ENCODE peak calls at places on chromosomes 3 and 15, in eight cellular contexts. One of them, this sample, is unnamed.

GRCh38 chr15:90914240-90915080 is 11.4 kb downstream of the MAN2A2 start:
- DNase-seq in AG04450: no peak
- DNase-seq in HCT116: no peak
- DNase-seq in tibial artery: no peak
- DNase-seq in endodermal cell: no peak
- DNase-seq in stomach: no peak
- DNase-seq in WERI-Rb-1: no peak
- DNase-seq in Karpas-422: no peak
- DNase-seq in this sample: no peak

GRCh38 chr3:55486101-55486856 is 827 bp downstream of the WNT5A start:
- DNase-seq in AG04450: no peak
- DNase-seq in HCT116: no peak
- DNase-seq in tibial artery: no peak
- DNase-seq in endodermal cell: peak; percentile 86
- DNase-seq in stomach: peak; percentile 63
- DNase-seq in WERI-Rb-1: peak; percentile 53
- DNase-seq in Karpas-422: peak; percentile 95
- DNase-seq in this sample: peak; percentile 94

GRCh38 chr15:29091666-29092065 is 178.0 kb downstream of the NSMCE3 start:
- DNase-seq in AG04450: no peak
- DNase-seq in HCT116: no peak
- DNase-seq in tibial artery: no peak
- DNase-seq in endodermal cell: no peak
- DNase-seq in stomach: no peak
- DNase-seq in WERI-Rb-1: no peak
- DNase-seq in Karpas-422: no peak
- DNase-seq in this sample: no peak

GRCh38 chr15:51094606-51095569 is at the start of gene TNFAIP8L3:
- DNase-seq in AG04450: no peak
- DNase-seq in HCT116: no peak
- DNase-seq in tibial artery: peak; percentile 75
- DNase-seq in endodermal cell: peak; percentile 71
- DNase-seq in stomach: no peak
- DNase-seq in WERI-Rb-1: peak; percentile 31
- DNase-seq in Karpas-422: no peak
- DNase-seq in this sample: peak; percentile 61

GRCh38 chr3:64443553-64444331 is 218.5 kb upstream of the PRICKLE2 start:
- DNase-seq in AG04450: no peak
- DNase-seq in HCT116: no peak
- DNase-seq in tibial artery: no peak
- DNase-seq in endodermal cell: no peak
- DNase-seq in stomach: no peak
- DNase-seq in WERI-Rb-1: no peak
- DNase-seq in Karpas-422: no peak
- DNase-seq in this sample: peak; percentile 85

GRCh38 chr3:126572343-126572742 is 13.6 kb upstream of the C3orf22 start:
- DNase-seq in AG04450: no peak
- DNase-seq in HCT116: no peak
- DNase-seq in tibial artery: no peak
- DNase-seq in endodermal cell: peak; percentile 31
- DNase-seq in stomach: no peak
- DNase-seq in WERI-Rb-1: no peak
- DNase-seq in Karpas-422: no peak
- DNase-seq in this sample: no peak

GRCh38 chr15:88476635-88477038 is 9.1 kb downstream of the MRPS11 start:
- DNase-seq in AG04450: peak; percentile 23
- DNase-seq in HCT116: peak; percentile 15
- DNase-seq in tibial artery: no peak
- DNase-seq in endodermal cell: peak; percentile 83
- DNase-seq in stomach: peak; percentile 45
- DNase-seq in WERI-Rb-1: peak; percentile 79
- DNase-seq in Karpas-422: peak; percentile 79
- DNase-seq in this sample: peak; percentile 63

GRCh38 chr3:176867681-176868663 is 329.3 kb downstream of the TBL1XR1 start:
- DNase-seq in AG04450: no peak
- DNase-seq in HCT116: no peak
- DNase-seq in tibial artery: no peak
- DNase-seq in endodermal cell: no peak
- DNase-seq in stomach: peak; percentile 73
- DNase-seq in WERI-Rb-1: no peak
- DNase-seq in Karpas-422: no peak
- DNase-seq in this sample: no peak

GRCh38 chr3:197595470-197596185 is 39.9 kb upstream of the BDH1 start:
- DNase-seq in AG04450: no peak
- DNase-seq in HCT116: no peak
- DNase-seq in tibial artery: no peak
- DNase-seq in endodermal cell: no peak
- DNase-seq in stomach: no peak
- DNase-seq in WERI-Rb-1: no peak
- DNase-seq in Karpas-422: no peak
- DNase-seq in this sample: no peak

GRCh38 chr3:181727122-181728036 is 15.7 kb downstream of the SOX2 start:
- DNase-seq in AG04450: no peak
- DNase-seq in HCT116: no peak
- DNase-seq in tibial artery: no peak
- DNase-seq in endodermal cell: peak; percentile 76
- DNase-seq in stomach: peak; percentile 40
- DNase-seq in WERI-Rb-1: no peak
- DNase-seq in Karpas-422: no peak
- DNase-seq in this sample: no peak

GRCh38 chr3:129547241-129547640 is 4.3 kb downstream of the H1-8 start:
- DNase-seq in AG04450: no peak
- DNase-seq in HCT116: no peak
- DNase-seq in tibial artery: no peak
- DNase-seq in endodermal cell: no peak
- DNase-seq in stomach: no peak
- DNase-seq in WERI-Rb-1: no peak
- DNase-seq in Karpas-422: no peak
- DNase-seq in this sample: no peak

GRCh38 chr3:143120716-143121239 is 1.2 kb downstream of the CHST2 start:
- DNase-seq in AG04450: no peak
- DNase-seq in HCT116: no peak
- DNase-seq in tibial artery: no peak
- DNase-seq in endodermal cell: peak; percentile 74
- DNase-seq in stomach: peak; percentile 27
- DNase-seq in WERI-Rb-1: peak; percentile 31
- DNase-seq in Karpas-422: peak; percentile 67
- DNase-seq in this sample: peak; percentile 55

GRCh38 chr3:29285356-29286070 is 4.6 kb downstream of the RBMS3 start:
- DNase-seq in AG04450: no peak
- DNase-seq in HCT116: no peak
- DNase-seq in tibial artery: no peak
- DNase-seq in endodermal cell: no peak
- DNase-seq in stomach: no peak
- DNase-seq in WERI-Rb-1: no peak
- DNase-seq in Karpas-422: no peak
- DNase-seq in this sample: peak; percentile 7

GRCh38 chr3:47715928-47716327 is 65.8 kb downstream of the SMARCC1 start:
- DNase-seq in AG04450: no peak
- DNase-seq in HCT116: peak; percentile 57
- DNase-seq in tibial artery: no peak
- DNase-seq in endodermal cell: no peak
- DNase-seq in stomach: no peak
- DNase-seq in WERI-Rb-1: no peak
- DNase-seq in Karpas-422: no peak
- DNase-seq in this sample: peak; percentile 53

GRCh38 chr3:178103140-178103539 is 433.1 kb upstream of the KCNMB2 start:
- DNase-seq in AG04450: peak; percentile 16
- DNase-seq in HCT116: no peak
- DNase-seq in tibial artery: no peak
- DNase-seq in endodermal cell: no peak
- DNase-seq in stomach: no peak
- DNase-seq in WERI-Rb-1: no peak
- DNase-seq in Karpas-422: no peak
- DNase-seq in this sample: no peak

GRCh38 chr3:78804251-78805037 is 963.4 kb downstream of the ROBO1 start:
- DNase-seq in AG04450: no peak
- DNase-seq in HCT116: no peak
- DNase-seq in tibial artery: no peak
- DNase-seq in endodermal cell: no peak
- DNase-seq in stomach: no peak
- DNase-seq in WERI-Rb-1: no peak
- DNase-seq in Karpas-422: no peak
- DNase-seq in this sample: peak; percentile 92

DNA sequence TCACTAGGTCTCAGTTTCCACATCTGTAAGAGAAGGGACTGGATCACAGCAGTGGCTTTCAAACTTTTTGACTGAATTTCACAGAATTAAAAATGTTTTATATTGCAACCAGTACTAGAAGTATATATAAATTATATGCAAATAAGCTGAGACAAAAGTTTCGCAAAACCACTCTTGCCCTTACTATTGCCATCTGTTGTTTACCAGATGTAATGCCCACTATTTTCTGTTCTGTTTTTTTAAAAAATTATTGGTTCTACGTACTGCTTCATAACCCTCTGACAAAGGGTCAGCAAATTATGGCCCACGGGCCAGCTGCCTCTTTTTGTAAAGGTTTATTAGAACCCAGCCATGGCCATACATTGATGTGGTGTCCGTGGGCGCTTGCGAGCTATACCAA is 44.8 kb downstream of the PDIA5 start:
- DNase-seq in AG04450: no peak
- DNase-seq in HCT116: no peak
- DNase-seq in tibial artery: no peak
- DNase-seq in endodermal cell: no peak
- DNase-seq in stomach: no peak
- DNase-seq in WERI-Rb-1: no peak
- DNase-seq in Karpas-422: no peak
- DNase-seq in this sample: no peak
- H3K27ac ChIP-seq in AG04450: no peak overlapping the region
- H3K27ac ChIP-seq in HCT116: no peak overlapping the region
- H3K27ac ChIP-seq in tibial artery: no peak overlapping the region
- H3K27ac ChIP-seq in endodermal cell: no peak overlapping the region
- H3K27ac ChIP-seq in stomach: no peak overlapping the region
- H3K27ac ChIP-seq in WERI-Rb-1: peak overlapping the region; percentile 100
- H3K27ac ChIP-seq in Karpas-422: no peak overlapping the region
- H3K27ac ChIP-seq in this sample: no peak overlapping the region

GRCh38 chr3:23073721-23074300 is 129.3 kb upstream of the UBE2E2 start:
- DNase-seq in AG04450: no peak
- DNase-seq in HCT116: no peak
- DNase-seq in tibial artery: no peak
- DNase-seq in endodermal cell: no peak
- DNase-seq in stomach: no peak
- DNase-seq in WERI-Rb-1: no peak
- DNase-seq in Karpas-422: no peak
- DNase-seq in this sample: no peak

GRCh38 chr3:23068016-23068728 is 135.0 kb upstream of the UBE2E2 start:
- DNase-seq in AG04450: no peak
- DNase-seq in HCT116: no peak
- DNase-seq in tibial artery: no peak
- DNase-seq in endodermal cell: no peak
- DNase-seq in stomach: no peak
- DNase-seq in WERI-Rb-1: no peak
- DNase-seq in Karpas-422: no peak
- DNase-seq in this sample: no peak

GRCh38 chr3:23072672-23073071 is 130.5 kb upstream of the UBE2E2 start:
- DNase-seq in AG04450: no peak
- DNase-seq in HCT116: no peak
- DNase-seq in tibial artery: no peak
- DNase-seq in endodermal cell: no peak
- DNase-seq in stomach: no peak
- DNase-seq in WERI-Rb-1: no peak
- DNase-seq in Karpas-422: no peak
- DNase-seq in this sample: no peak

GRCh38 chr3:23071306-23071705 is 131.8 kb upstream of the UBE2E2 start:
- DNase-seq in AG04450: no peak
- DNase-seq in HCT116: no peak
- DNase-seq in tibial artery: no peak
- DNase-seq in endodermal cell: no peak
- DNase-seq in stomach: no peak
- DNase-seq in WERI-Rb-1: no peak
- DNase-seq in Karpas-422: no peak
- DNase-seq in this sample: no peak

DNA sequence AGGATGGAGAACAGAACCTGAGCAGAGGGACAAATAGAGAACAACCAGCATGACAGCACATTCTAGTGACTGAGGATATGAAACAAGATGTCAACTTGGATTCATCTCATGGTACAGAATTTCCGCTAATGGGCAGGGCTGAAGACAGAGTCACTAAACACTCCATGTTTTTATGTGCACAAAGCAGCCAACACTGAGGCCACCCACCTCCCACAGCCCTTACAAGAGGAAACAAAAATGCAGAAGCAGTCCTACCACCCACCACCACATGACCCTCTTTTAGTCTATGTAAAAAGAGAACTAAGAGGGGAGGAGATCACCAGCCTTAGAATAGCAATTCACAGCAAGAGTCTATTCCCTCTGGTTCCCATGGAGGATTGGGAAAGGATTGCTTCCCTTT is 131.4 kb upstream of the UBE2E2 start:
- DNase-seq in AG04450: no peak
- DNase-seq in HCT116: no peak
- DNase-seq in tibial artery: no peak
- DNase-seq in endodermal cell: no peak
- DNase-seq in stomach: no peak
- DNase-seq in WERI-Rb-1: no peak
- DNase-seq in Karpas-422: no peak
- DNase-seq in this sample: no peak
- H3K9me3 ChIP-seq in AG04450: no peaks in the 10 kb centered on the region
- H3K9me3 ChIP-seq in HCT116: no peaks in the 10 kb centered on the region
- H3K9me3 ChIP-seq in tibial artery: no peaks in the 10 kb centered on the region
- H3K9me3 ChIP-seq in endodermal cell: no peaks in the 10 kb centered on the region
- H3K9me3 ChIP-seq in stomach: no peaks in the 10 kb centered on the region
- H3K9me3 ChIP-seq in WERI-Rb-1: no peaks in the 10 kb centered on the region
- H3K9me3 ChIP-seq in Karpas-422: no peaks in the 10 kb centered on the region
- H3K9me3 ChIP-seq in this sample: no peaks in the 10 kb centered on the region

GRCh38 chr3:24290596-24290995 is 204.1 kb downstream of the THRB start:
- DNase-seq in AG04450: no peak
- DNase-seq in HCT116: no peak
- DNase-seq in tibial artery: no peak
- DNase-seq in endodermal cell: no peak
- DNase-seq in stomach: no peak
- DNase-seq in WERI-Rb-1: no peak
- DNase-seq in Karpas-422: no peak
- DNase-seq in this sample: no peak

GRCh38 chr3:24286405-24286804 is 208.2 kb downstream of the THRB start:
- DNase-seq in AG04450: no peak
- DNase-seq in HCT116: no peak
- DNase-seq in tibial artery: no peak
- DNase-seq in endodermal cell: no peak
- DNase-seq in stomach: no peak
- DNase-seq in WERI-Rb-1: no peak
- DNase-seq in Karpas-422: no peak
- DNase-seq in this sample: no peak

GRCh38 chr3:24288538-24289236 is 206.0 kb downstream of the THRB start:
- DNase-seq in AG04450: no peak
- DNase-seq in HCT116: no peak
- DNase-seq in tibial artery: peak; percentile 72
- DNase-seq in endodermal cell: no peak
- DNase-seq in stomach: peak; percentile 36
- DNase-seq in WERI-Rb-1: no peak
- DNase-seq in Karpas-422: no peak
- DNase-seq in this sample: no peak

GRCh38 chr3:24287728-24288450 is 206.8 kb downstream of the THRB start:
- DNase-seq in AG04450: no peak
- DNase-seq in HCT116: no peak
- DNase-seq in tibial artery: peak; percentile 87
- DNase-seq in endodermal cell: no peak
- DNase-seq in stomach: peak; percentile 60
- DNase-seq in WERI-Rb-1: no peak
- DNase-seq in Karpas-422: no peak
- DNase-seq in this sample: no peak
- H3K4me3 ChIP-seq in AG04450: no peak overlapping the region
- H3K4me3 ChIP-seq in HCT116: no peak overlapping the region
- H3K4me3 ChIP-seq in tibial artery: no peak overlapping the region
- H3K4me3 ChIP-seq in endodermal cell: no peak overlapping the region
- H3K4me3 ChIP-seq in stomach: no peak overlapping the region
- H3K4me3 ChIP-seq in WERI-Rb-1: no peak overlapping the region
- H3K4me3 ChIP-seq in Karpas-422: no peak overlapping the region
- H3K4me3 ChIP-seq in this sample: no peak overlapping the region

GRCh38 chr3:121796970-121797369 is 37.9 kb downstream of the IQCB1 start:
- DNase-seq in AG04450: no peak
- DNase-seq in HCT116: no peak
- DNase-seq in tibial artery: no peak
- DNase-seq in endodermal cell: no peak
- DNase-seq in stomach: no peak
- DNase-seq in WERI-Rb-1: no peak
- DNase-seq in Karpas-422: no peak
- DNase-seq in this sample: no peak
- H3K27ac ChIP-seq in AG04450: no peak overlapping the region
- H3K27ac ChIP-seq in HCT116: no peak overlapping the region
- H3K27ac ChIP-seq in tibial artery: no peak overlapping the region
- H3K27ac ChIP-seq in endodermal cell: no peak overlapping the region
- H3K27ac ChIP-seq in stomach: no peak overlapping the region
- H3K27ac ChIP-seq in WERI-Rb-1: no peak overlapping the region
- H3K27ac ChIP-seq in Karpas-422: peak overlapping the region; percentile 10
- H3K27ac ChIP-seq in this sample: no peak overlapping the region